ENCODE peak calls at places on chromosomes 2 and 18, in eight cellular contexts. One of them, this sample, is unnamed.
A peak's percentile ranks its signal among the peaks of the same experiment; 100 is the strongest.

GRCh38 chr2:80370375-80371009 is 65.9 kb upstream of the LRRTM1 start:
- DNase-seq in HFFc6: no peak
- DNase-seq in IMR-90: no peak
- DNase-seq in effector memory CD8-positive, alpha-beta T cell: no peak
- DNase-seq in GM23338: no peak
- DNase-seq in adrenal gland: no peak
- DNase-seq in GM12891: no peak
- DNase-seq in KG1: no peak
- DNase-seq in this sample: no peak

GRCh38 chr18:8165095-8165494 is 444.1 kb upstream of the RAB12 start:
- DNase-seq in IMR-90: no peak
- DNase-seq in HFFc6: no peak
- DNase-seq in effector memory CD8-positive, alpha-beta T cell: no peak
- DNase-seq in GM12891: no peak
- DNase-seq in GM23338: no peak
- DNase-seq in KG1: no peak
- DNase-seq in adrenal gland: no peak
- DNase-seq in this sample: no peak

GRCh38 chr18:9563326-9563725 is 51.0 kb downstream of the PPP4R1 start:
- DNase-seq in KG1: no peak
- DNase-seq in effector memory CD8-positive, alpha-beta T cell: no peak
- DNase-seq in GM23338: no peak
- DNase-seq in GM12891: no peak
- DNase-seq in adrenal gland: no peak
- DNase-seq in IMR-90: no peak
- DNase-seq in HFFc6: no peak
- DNase-seq in this sample: no peak

GRCh38 chr2:86480105-86480504 is 38.9 kb downstream of the KDM3A start:
- DNase-seq in GM12891: no peak
- DNase-seq in adrenal gland: no peak
- DNase-seq in KG1: no peak
- DNase-seq in HFFc6: no peak
- DNase-seq in IMR-90: no peak
- DNase-seq in effector memory CD8-positive, alpha-beta T cell: no peak
- DNase-seq in GM23338: no peak
- DNase-seq in this sample: no peak

GRCh38 chr2:10362096-10362897 is 59.6 kb downstream of the HPCAL1 start:
- DNase-seq in GM23338: no peak
- DNase-seq in adrenal gland: no peak
- DNase-seq in effector memory CD8-positive, alpha-beta T cell: no peak
- DNase-seq in GM12891: no peak
- DNase-seq in KG1: no peak
- DNase-seq in HFFc6: no peak
- DNase-seq in IMR-90: no peak
- DNase-seq in this sample: no peak

GRCh38 chr18:33584845-33585775 is 7.1 kb downstream of the ASXL3 start:
- DNase-seq in effector memory CD8-positive, alpha-beta T cell: no peak
- DNase-seq in GM12891: no peak
- DNase-seq in HFFc6: no peak
- DNase-seq in IMR-90: no peak
- DNase-seq in adrenal gland: no peak
- DNase-seq in KG1: no peak
- DNase-seq in GM23338: peak; percentile 64
- DNase-seq in this sample: no peak

GRCh38 chr2:106163948-106164580 is 30.0 kb downstream of the UXS1 start:
- DNase-seq in effector memory CD8-positive, alpha-beta T cell: no peak
- DNase-seq in KG1: no peak
- DNase-seq in IMR-90: peak; percentile 75
- DNase-seq in adrenal gland: no peak
- DNase-seq in GM12891: no peak
- DNase-seq in GM23338: peak; percentile 48
- DNase-seq in HFFc6: peak; percentile 28
- DNase-seq in this sample: peak; percentile 42

GRCh38 chr18:37161491-37161890 is 332.6 kb downstream of the KIAA1328 start:
- DNase-seq in GM23338: no peak
- DNase-seq in IMR-90: no peak
- DNase-seq in GM12891: no peak
- DNase-seq in HFFc6: no peak
- DNase-seq in effector memory CD8-positive, alpha-beta T cell: no peak
- DNase-seq in adrenal gland: no peak
- DNase-seq in KG1: no peak
- DNase-seq in this sample: no peak

GRCh38 chr2:196610796-196611195 is 28.7 kb upstream of the CCDC150 start:
- DNase-seq in effector memory CD8-positive, alpha-beta T cell: no peak
- DNase-seq in GM12891: no peak
- DNase-seq in KG1: no peak
- DNase-seq in GM23338: no peak
- DNase-seq in IMR-90: no peak
- DNase-seq in HFFc6: no peak
- DNase-seq in adrenal gland: no peak
- DNase-seq in this sample: no peak

GRCh38 chr2:69917854-69918253 is 2.9 kb downstream of the MXD1 start:
- DNase-seq in KG1: no peak
- DNase-seq in GM23338: no peak
- DNase-seq in adrenal gland: peak; percentile 33
- DNase-seq in IMR-90: peak; percentile 93
- DNase-seq in effector memory CD8-positive, alpha-beta T cell: no peak
- DNase-seq in GM12891: no peak
- DNase-seq in HFFc6: peak; percentile 78
- DNase-seq in this sample: peak; percentile 77

GRCh38 chr2:52918551-52918950 is 849.1 kb upstream of the CHAC2 start:
- DNase-seq in effector memory CD8-positive, alpha-beta T cell: no peak
- DNase-seq in IMR-90: peak; percentile 93
- DNase-seq in GM12891: no peak
- DNase-seq in GM23338: no peak
- DNase-seq in adrenal gland: no peak
- DNase-seq in KG1: no peak
- DNase-seq in HFFc6: no peak
- DNase-seq in this sample: peak; percentile 45

GRCh38 chr2:20475567-20475952 is 28.7 kb downstream of the RHOB start:
- DNase-seq in effector memory CD8-positive, alpha-beta T cell: no peak
- DNase-seq in IMR-90: no peak
- DNase-seq in adrenal gland: no peak
- DNase-seq in KG1: no peak
- DNase-seq in HFFc6: no peak
- DNase-seq in GM23338: no peak
- DNase-seq in GM12891: no peak
- DNase-seq in this sample: no peak

GRCh38 chr18:43405097-43405496 is 127.8 kb upstream of the SYT4 start:
- DNase-seq in IMR-90: no peak
- DNase-seq in GM23338: no peak
- DNase-seq in adrenal gland: no peak
- DNase-seq in effector memory CD8-positive, alpha-beta T cell: no peak
- DNase-seq in HFFc6: no peak
- DNase-seq in GM12891: no peak
- DNase-seq in KG1: no peak
- DNase-seq in this sample: no peak

GRCh38 chr2:240876475-240877251 is 8.0 kb downstream of the AGXT start:
- DNase-seq in GM12891: no peak
- DNase-seq in adrenal gland: no peak
- DNase-seq in HFFc6: no peak
- DNase-seq in GM23338: no peak
- DNase-seq in KG1: no peak
- DNase-seq in IMR-90: no peak
- DNase-seq in effector memory CD8-positive, alpha-beta T cell: no peak
- DNase-seq in this sample: no peak

GRCh38 chr2:47437287-47437686 is 34.3 kb downstream of the MSH2 start:
- DNase-seq in IMR-90: peak; percentile 47
- DNase-seq in KG1: no peak
- DNase-seq in effector memory CD8-positive, alpha-beta T cell: no peak
- DNase-seq in GM12891: peak; percentile 5
- DNase-seq in HFFc6: peak; percentile 18
- DNase-seq in adrenal gland: no peak
- DNase-seq in GM23338: peak; percentile 31
- DNase-seq in this sample: peak; percentile 42

GRCh38 chr2:17878222-17879136 is at the start of gene KCNS3:
- DNase-seq in HFFc6: no peak
- DNase-seq in IMR-90: peak; percentile 14
- DNase-seq in adrenal gland: no peak
- DNase-seq in KG1: no peak
- DNase-seq in effector memory CD8-positive, alpha-beta T cell: no peak
- DNase-seq in GM12891: peak; percentile 66
- DNase-seq in GM23338: peak; percentile 69
- DNase-seq in this sample: peak; percentile 52

GRCh38 chr2:15939854-15940660 is at the start of gene MYCN:
- DNase-seq in GM23338: peak; percentile 97
- DNase-seq in KG1: peak; percentile 66
- DNase-seq in GM12891: peak; percentile 15
- DNase-seq in HFFc6: no peak
- DNase-seq in IMR-90: no peak
- DNase-seq in effector memory CD8-positive, alpha-beta T cell: no peak
- DNase-seq in adrenal gland: no peak
- DNase-seq in this sample: no peak

GRCh38 chr2:147440694-147441093 is 404.1 kb upstream of the ACVR2A start:
- DNase-seq in KG1: no peak
- DNase-seq in HFFc6: no peak
- DNase-seq in GM12891: no peak
- DNase-seq in adrenal gland: no peak
- DNase-seq in GM23338: no peak
- DNase-seq in IMR-90: no peak
- DNase-seq in effector memory CD8-positive, alpha-beta T cell: no peak
- DNase-seq in this sample: no peak

GRCh38 chr18:74496508-74497307 is 545 bp downstream of the CNDP2 start:
- DNase-seq in IMR-90: peak; percentile 42
- DNase-seq in effector memory CD8-positive, alpha-beta T cell: peak; percentile 25
- DNase-seq in GM23338: peak; percentile 66
- DNase-seq in KG1: peak; percentile 17
- DNase-seq in adrenal gland: peak; percentile 67
- DNase-seq in HFFc6: peak; percentile 41
- DNase-seq in GM12891: no peak
- DNase-seq in this sample: peak; percentile 39

GRCh38 chr18:3873698-3874495 is 423.9 kb downstream of the TGIF1 start:
- DNase-seq in effector memory CD8-positive, alpha-beta T cell: no peak
- DNase-seq in IMR-90: no peak
- DNase-seq in KG1: no peak
- DNase-seq in GM12891: no peak
- DNase-seq in adrenal gland: no peak
- DNase-seq in GM23338: peak; percentile 19
- DNase-seq in HFFc6: no peak
- DNase-seq in this sample: no peak

GRCh38 chr2:10151462-10151861 is 28.9 kb downstream of the RRM2 start:
- DNase-seq in HFFc6: no peak
- DNase-seq in effector memory CD8-positive, alpha-beta T cell: no peak
- DNase-seq in adrenal gland: no peak
- DNase-seq in IMR-90: no peak
- DNase-seq in GM23338: no peak
- DNase-seq in KG1: no peak
- DNase-seq in GM12891: no peak
- DNase-seq in this sample: no peak

GRCh38 chr2:134459706-134460406 is 206.0 kb downstream of the MGAT5 start:
- DNase-seq in KG1: no peak
- DNase-seq in GM23338: no peak
- DNase-seq in IMR-90: no peak
- DNase-seq in GM12891: no peak
- DNase-seq in HFFc6: no peak
- DNase-seq in adrenal gland: no peak
- DNase-seq in effector memory CD8-positive, alpha-beta T cell: no peak
- DNase-seq in this sample: no peak

GRCh38 chr2:23595601-23596251 is 210.7 kb downstream of the KLHL29 start:
- DNase-seq in HFFc6: peak; percentile 48
- DNase-seq in adrenal gland: peak; percentile 82
- DNase-seq in IMR-90: peak; percentile 13
- DNase-seq in KG1: no peak
- DNase-seq in GM12891: no peak
- DNase-seq in GM23338: no peak
- DNase-seq in effector memory CD8-positive, alpha-beta T cell: no peak
- DNase-seq in this sample: no peak

GRCh38 chr18:53380063-53380639 is 844.3 kb downstream of the MBD2 start:
- DNase-seq in GM23338: peak; percentile 70
- DNase-seq in HFFc6: peak; percentile 35
- DNase-seq in effector memory CD8-positive, alpha-beta T cell: no peak
- DNase-seq in KG1: no peak
- DNase-seq in adrenal gland: no peak
- DNase-seq in IMR-90: peak; percentile 31
- DNase-seq in GM12891: no peak
- DNase-seq in this sample: peak; percentile 50

GRCh38 chr18:47758000-47758399 is 172.5 kb downstream of the SMAD2 start:
- DNase-seq in IMR-90: no peak
- DNase-seq in GM23338: peak; percentile 65
- DNase-seq in HFFc6: no peak
- DNase-seq in GM12891: no peak
- DNase-seq in effector memory CD8-positive, alpha-beta T cell: no peak
- DNase-seq in adrenal gland: no peak
- DNase-seq in KG1: no peak
- DNase-seq in this sample: peak; percentile 7

This sample was measured in PC-3.